ENCODE peak calls at places on chromosomes 2 and 18, in five cellular contexts. N is keratinocyte, W is uterus, K is fibroblast of lung, S is lung. P is an unnamed sample.

GRCh38 chr2:172425336-172425735 is 2.0 kb upstream of the ITGA6 start:
- DNase-seq in N (no peak), W (no peak), K (no peak), S (no peak), P (no peak)

GRCh38 chr2:222413295-222413911 is 10.9 kb upstream of the SGPP2 start:
- DNase-seq in N (no peak), W (no peak), K (no peak), S (no peak), P (no peak)

GRCh38 chr2:101827246-101827645 is 129.7 kb downstream of the MAP4K4 start:
- DNase-seq in N (no peak), W (no peak), K (peak), S (no peak), P (no peak)

GRCh38 chr2:169694894-169695260 is 608 bp downstream of the PHOSPHO2 start:
- DNase-seq in N (no peak), W (no peak), K (no peak), S (no peak), P (no peak)

GRCh38 chr2:24907106-24907505 is 12.9 kb downstream of the ADCY3 start:
- DNase-seq in N (no peak), W (no peak), K (peak), S (no peak), P (no peak)

GRCh38 chr2:174145827-174146226 is 102.5 kb downstream of the OLA1 start:
- DNase-seq in N (no peak), W (no peak), K (peak), S (no peak), P (no peak)

GRCh38 chr2:144477943-144478283 is 42.0 kb downstream of the ZEB2 start:
- DNase-seq in N (no peak), W (no peak), K (no peak), S (no peak), P (no peak)

GRCh38 chr2:217737127-217737526 is 265.7 kb downstream of the TNS1 start:
- DNase-seq in N (no peak), W (no peak), K (no peak), S (no peak), P (no peak)

GRCh38 chr18:44723366-44723765 is 42.7 kb downstream of the SETBP1 start:
- DNase-seq in N (no peak), W (no peak), K (no peak), S (no peak), P (no peak)

GRCh38 chr2:173884403-173884802 is 80.8 kb downstream of the SP3 start:
- DNase-seq in N (no peak), W (peak), K (peak), S (peak), P (no peak)

GRCh38 chr2:176084629-176085119 is 912 bp upstream of the EVX2 start:
- DNase-seq in N (no peak), W (no peak), K (no peak), S (no peak), P (no peak)

GRCh38 chr2:113079123-113079522 is 11.4 kb downstream of the IL1F10 start:
- DNase-seq in N (no peak), W (no peak), K (no peak), S (no peak), P (no peak)

GRCh38 chr2:111624401-111625156 is 259.4 kb downstream of the ANAPC1 start:
- DNase-seq in N (no peak), W (no peak), K (peak), S (no peak), P (no peak)

GRCh38 chr18:9648431-9649163 is 34.2 kb upstream of the PPP4R1 start:
- DNase-seq in N (peak), W (no peak), K (no peak), S (no peak), P (no peak)

GRCh38 chr2:33583194-33583938 is 15.7 kb downstream of the FAM98A start:
- DNase-seq in N (no peak), W (no peak), K (peak), S (no peak), P (no peak)

GRCh38 chr18:34697891-34698290 is 12.2 kb upstream of the DTNA start:
- DNase-seq in N (peak), W (no peak), K (no peak), S (no peak), P (no peak)

GRCh38 chr2:118737690-118738089 is 109.8 kb downstream of the EN1 start:
- DNase-seq in N (peak), W (no peak), K (no peak), S (no peak), P (no peak)

DNA sequence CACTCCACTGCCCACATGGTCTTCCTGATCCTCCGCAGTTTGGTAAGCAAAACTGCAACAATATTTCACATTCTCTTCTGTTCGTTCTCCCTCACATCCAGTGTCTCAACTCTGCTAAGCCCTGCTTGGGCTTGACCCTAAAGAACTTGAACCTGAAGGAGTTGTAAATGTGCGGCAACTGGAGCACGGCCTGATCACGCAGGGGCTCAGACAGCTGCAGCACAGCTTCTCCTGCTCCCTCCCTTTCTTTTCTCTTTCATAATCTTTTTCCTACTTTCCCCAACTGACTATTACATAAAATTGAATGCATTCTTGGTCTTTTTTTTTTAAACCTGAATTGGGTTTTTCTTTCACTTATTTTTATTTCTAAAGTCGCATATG is 10.2 kb downstream of the CYRIA start:
- DNase-seq in N (no peak), W (peak), K (no peak), S (peak), P (no peak)
- H3K27ac ChIP-seq in N (no peak), W (peak), K (no peak), S (no peak), P (peak)

GRCh38 chr18:76928179-76928868 is 106.0 kb downstream of the ZNF236 start:
- DNase-seq in N (no peak), W (no peak), K (no peak), S (no peak), P (no peak)

GRCh38 chr18:76927216-76927725 is 104.9 kb downstream of the ZNF236 start:
- DNase-seq in N (no peak), W (no peak), K (peak), S (no peak), P (no peak)

GRCh38 chr18:76922107-76922506 is 99.8 kb downstream of the ZNF236 start:
- DNase-seq in N (no peak), W (no peak), K (peak), S (peak), P (peak)

GRCh38 chr18:76920974-76921373 is 98.6 kb downstream of the ZNF236 start:
- DNase-seq in N (no peak), W (no peak), K (no peak), S (no peak), P (no peak)

GRCh38 chr18:76923485-76924085 is 101.2 kb downstream of the ZNF236 start:
- DNase-seq in N (peak), W (no peak), K (no peak), S (no peak), P (no peak)
- TF ChIP-seq CTCF in N (peak), W (no peak), K (peak), S (no peak), P (peak)

DNA sequence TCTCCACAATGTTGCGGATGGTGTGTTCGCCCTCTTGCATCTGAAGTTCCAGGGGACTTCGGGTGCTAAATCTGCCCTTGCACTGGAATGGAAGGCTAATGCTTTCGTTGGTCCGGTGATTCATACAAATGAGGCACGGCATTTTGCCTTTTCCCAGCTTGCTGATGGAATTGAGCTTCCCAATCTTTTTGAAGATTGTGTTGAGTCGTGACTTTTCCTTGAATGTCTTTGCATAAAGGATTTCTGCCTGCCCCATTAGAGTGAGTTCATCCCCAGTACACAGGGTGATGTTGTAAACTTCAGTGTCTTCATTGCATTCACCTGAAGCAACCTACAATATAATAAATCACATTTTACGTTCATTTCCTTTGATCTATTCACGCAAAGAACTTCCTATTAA is 98.0 kb downstream of the MEP1B start:
- DNase-seq in N (no peak), W (no peak), K (no peak), S (no peak), P (no peak)
- H3K27ac ChIP-seq in N (no peak), W (no peak), K (no peak), S (no peak), P (no peak)

GRCh38 chr2:181891258-181891965 is at the start of gene ITPRID2:
- DNase-seq in N (no peak), W (peak), K (peak), S (peak), P (peak)
- TF ChIP-seq CTCF in N (peak), W (no peak), K (peak), S (no peak), P (no peak)

GRCh38 chr18:63789327-63789726 is 14.1 kb downstream of the SERPINB7 start:
- DNase-seq in N (no peak), W (no peak), K (no peak), S (no peak), P (no peak)
- H3K27ac ChIP-seq in N (peak), W (no peak), K (no peak), S (no peak), P (no peak)

DNA sequence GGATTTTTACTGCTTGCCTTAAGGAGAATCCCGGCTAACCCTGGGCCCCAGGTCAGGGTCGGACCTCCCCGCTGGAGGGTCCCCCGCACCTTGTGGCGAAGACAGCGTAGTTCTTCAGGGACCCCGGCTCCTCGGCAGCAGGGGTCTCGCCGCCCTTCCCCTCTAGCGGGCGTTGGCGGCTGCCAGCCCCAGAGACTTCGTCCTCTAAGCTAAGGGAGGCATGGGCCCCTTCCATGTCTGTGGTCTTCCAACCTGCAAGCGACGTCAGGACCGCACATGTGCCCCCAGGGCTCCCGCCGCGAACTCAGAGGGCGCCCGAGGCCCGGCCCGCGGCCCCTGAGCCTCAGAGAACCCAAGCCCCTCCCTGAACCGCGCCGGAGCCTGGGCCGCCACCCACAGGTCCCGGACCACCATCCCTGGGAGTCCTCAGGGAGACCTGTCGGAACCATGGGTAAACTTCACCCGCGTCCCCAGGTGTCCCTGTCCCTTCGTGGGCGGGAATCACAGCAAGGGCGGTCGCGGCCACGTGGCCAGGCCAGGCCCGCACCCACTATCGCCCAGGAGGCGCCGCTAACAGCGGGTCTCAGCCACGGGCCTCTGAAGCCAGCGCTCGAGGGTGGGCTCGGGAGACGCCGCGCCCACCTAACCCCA is 562 bp downstream of the ANKMY1 start:
- DNase-seq in N (no peak), W (peak), K (no peak), S (no peak), P (no peak)
- TF ChIP-seq CTCF in N (no peak), W (no peak), K (no peak), S (no peak), P (no peak)

GRCh38 chr2:45938649-45939511 is 287.4 kb downstream of the PRKCE start:
- DNase-seq in N (peak), W (peak), K (peak), S (peak), P (no peak)
- H3K27ac ChIP-seq in N (peak), W (peak), K (peak), S (no peak), P (no peak)

GRCh38 chr2:30503007-30503691 is 56.1 kb downstream of the LCLAT1 start:
- DNase-seq in N (no peak), W (no peak), K (peak), S (no peak), P (no peak)
- TF ChIP-seq CTCF in N (no peak), W (no peak), K (no peak), S (no peak), P (no peak)

GRCh38 chr2:216556202-216556601 is 57.6 kb downstream of the RPL37A start:
- DNase-seq in N (no peak), W (no peak), K (no peak), S (no peak), P (no peak)
- H3K27ac ChIP-seq in N (no peak), W (no peak), K (no peak), S (no peak), P (no peak)

DNA sequence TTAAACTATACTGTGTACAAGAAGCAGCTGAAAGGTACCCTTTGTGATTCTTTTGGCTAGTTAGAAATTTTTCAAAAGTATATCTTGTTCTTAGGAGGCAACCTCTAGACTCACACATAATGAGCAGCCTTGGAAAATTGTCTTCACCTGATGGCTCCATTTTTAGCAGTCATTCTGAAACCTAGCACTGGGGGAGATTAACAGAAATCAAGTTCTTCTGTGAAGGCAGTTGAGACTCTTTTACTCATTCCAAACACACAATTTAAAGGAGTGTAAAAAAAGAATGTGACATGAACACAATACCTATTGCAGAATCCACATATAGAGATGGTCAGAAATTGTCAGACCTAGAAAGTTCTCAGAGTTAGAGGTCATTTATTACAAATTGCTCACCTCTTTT is 197.7 kb downstream of the UBE2E3 start:
- DNase-seq in N (no peak), W (no peak), K (no peak), S (no peak), P (no peak)
- TF ChIP-seq CTCF in N (no peak), W (no peak), K (no peak), S (no peak), P (no peak)

P was measured in dorsolateral prefrontal cortex.